ENCODE peak calls at places on chromosome 4, in four cellular contexts. I is stimulated activated CD4-positive, alpha-beta T cell treated with anti-CD3 and anti-CD28 coated beads, Interleukin-15, amount 100 ng/mL, for 24 hours; D is NCI-H1092 treated with DMSO at 0.1 percent for 48 hours; C is memory B cell. K is an unnamed sample.

GRCh38 chr4:101192244-101192643 is 155.1 kb downstream of the PPP3CA start:
- DNase-seq in C (no peak), I (no peak), D (no peak), K (no peak)

GRCh38 chr4:166165829-166166420 is 292.9 kb downstream of the TLL1 start:
- DNase-seq in D (peak), I (peak), C (no peak), K (peak)

GRCh38 chr4:147589586-147589985 is 27.6 kb upstream of the TMEM184C start:
- DNase-seq in I (no peak), C (no peak), D (no peak), K (no peak)

GRCh38 chr4:6608758-6609414 is 31.6 kb upstream of the MRFAP1 start:
- DNase-seq in I (no peak), D (no peak), C (no peak), K (no peak)

GRCh38 chr4:151227731-151228130 is 49.2 kb upstream of the PRSS48 start:
- DNase-seq in C (no peak), I (no peak), D (no peak), K (peak)

GRCh38 chr4:183638436-183638835 is 20.5 kb downstream of the RWDD4 start:
- DNase-seq in I (no peak), C (no peak), D (no peak), K (no peak)

GRCh38 chr4:7191546-7192251 is 639 bp upstream of the SORCS2 start:
- DNase-seq in D (no peak), C (no peak), I (no peak), K (no peak)

GRCh38 chr4:8435656-8436121 is 4.8 kb downstream of the ACOX3 start:
- DNase-seq in D (no peak), I (peak), C (peak), K (no peak)

GRCh38 chr4:85829276-85830051 is 354.5 kb downstream of the ARHGAP24 start:
- DNase-seq in C (no peak), I (no peak), D (no peak), K (no peak)

GRCh38 chr4:102163404-102164140 is 181.7 kb downstream of the SLC39A8 start:
- DNase-seq in D (no peak), I (no peak), C (no peak), K (no peak)

GRCh38 chr4:186441502-186441901 is 113.9 kb downstream of the MTNR1A start:
- DNase-seq in C (no peak), I (no peak), D (no peak), K (no peak)

GRCh38 chr4:168740686-168741085 is 243.8 kb downstream of the PALLD start:
- DNase-seq in D (no peak), C (no peak), I (no peak), K (no peak)

GRCh38 chr4:113708250-113708649 is 53.3 kb downstream of the CAMK2D start:
- DNase-seq in D (peak), I (no peak), C (no peak), K (no peak)